ENCODE peak calls at places on chromosomes 12 and 14, in four cellular contexts. M is transverse colon, P is nephron progenitor cell, B is body of pancreas. W is an unnamed sample.

GRCh38 chr12:55652352-55652751 is 15.7 kb downstream of the OR10P1 start:
- DNase-seq in B (no peak), P (no peak), M (no peak), W (no peak)

GRCh38 chr12:24903305-24904088 is 45.4 kb downstream of the BCAT1 start:
- DNase-seq in B (no peak), M (no peak), P (no peak), W (no peak)

GRCh38 chr12:20438307-20438779 is 70.0 kb downstream of the PDE3A start:
- DNase-seq in M (no peak), B (no peak), P (no peak), W (no peak)

GRCh38 chr12:96809522-96809921 is 97.5 kb upstream of the NEDD1 start:
- DNase-seq in B (no peak), P (no peak), M (no peak), W (no peak)

GRCh38 chr14:57486767-57487379 is 6.8 kb downstream of the CCDC198 start:
- DNase-seq in B (no peak), M (no peak), P (peak), W (no peak)

GRCh38 chr12:76738824-76739579 is 24.9 kb upstream of the ZDHHC17 start:
- DNase-seq in B (no peak), M (peak), P (no peak), W (no peak)

GRCh38 chr12:32893458-32893857 is 3.1 kb downstream of the PKP2 start:
- DNase-seq in B (no peak), M (no peak), P (no peak), W (no peak)

GRCh38 chr14:103762011-103762410 is 46.4 kb downstream of the ZFYVE21 start:
- DNase-seq in P (no peak), B (no peak), M (no peak), W (no peak)

GRCh38 chr14:61559641-61560201 is 135.6 kb upstream of the HIF1A start:
- DNase-seq in M (no peak), B (no peak), P (no peak), W (no peak)

GRCh38 chr14:34592623-34593022 is 37.3 kb downstream of the SNX6 start:
- DNase-seq in B (no peak), P (no peak), M (no peak), W (no peak)

GRCh38 chr14:67971627-67972625 is 152.3 kb downstream of the RAD51B start:
- DNase-seq in B (no peak), M (no peak), P (no peak), W (no peak)

GRCh38 chr12:85076688-85077430 is 40.7 kb downstream of the LRRIQ1 start:
- DNase-seq in P (no peak), B (no peak), M (no peak), W (no peak)

GRCh38 chr12:68175566-68176033 is 16.1 kb upstream of the IFNG start:
- DNase-seq in B (no peak), M (peak), P (no peak), W (no peak)

GRCh38 chr14:63438065-63438757 is 105.0 kb downstream of the PPP2R5E start:
- DNase-seq in P (no peak), B (peak), M (peak), W (no peak)

GRCh38 chr14:65302571-65303184 is 109.9 kb upstream of the FUT8 start:
- DNase-seq in B (peak), M (peak), P (no peak), W (no peak)

GRCh38 chr14:59427653-59428578 is 37.3 kb downstream of the GPR135 start:
- DNase-seq in B (no peak), P (no peak), M (no peak), W (no peak)

GRCh38 chr12:55619352-55620138 is 17.1 kb upstream of the OR10P1 start:
- DNase-seq in B (peak), M (peak), P (peak), W (no peak)

GRCh38 chr14:21093018-21093417 is 5.4 kb downstream of the ZNF219 start:
- DNase-seq in B (no peak), M (no peak), P (no peak), W (no peak)

GRCh38 chr14:68924392-68925158 is 54.5 kb downstream of the ACTN1 start:
- DNase-seq in P (no peak), M (no peak), B (no peak), W (no peak)

GRCh38 chr14:67674139-67674479 is 323 bp downstream of the VTI1B start:
- DNase-seq in B (peak), P (peak), M (peak), W (peak)

GRCh38 chr12:91920276-91920675 is 225.4 kb downstream of the BTG1 start:
- DNase-seq in M (no peak), B (no peak), P (no peak), W (no peak)

GRCh38 chr12:110906985-110907384 is 13.4 kb downstream of the MYL2 start:
- DNase-seq in B (no peak), P (no peak), M (no peak), W (no peak)

GRCh38 chr14:34460841-34461240 is 1.2 kb downstream of the SPTSSA start:
- DNase-seq in B (no peak), P (no peak), M (no peak), W (no peak)

GRCh38 chr14:51093371-51094281 is 1.3 kb downstream of the TRIM9 start:
- DNase-seq in B (peak), P (peak), M (peak), W (no peak)

GRCh38 chr12:19435831-19436497 is 3.3 kb upstream of the AEBP2 start:
- DNase-seq in B (no peak), P (no peak), M (no peak), W (no peak)

GRCh38 chr14:50836515-50836914 is 5.6 kb upstream of the NIN start:
- DNase-seq in B (no peak), P (no peak), M (no peak), W (no peak)

GRCh38 chr12:1217191-1217949 is 226.3 kb downstream of the ERC1 start:
- DNase-seq in B (no peak), M (no peak), P (peak), W (no peak)

DNA sequence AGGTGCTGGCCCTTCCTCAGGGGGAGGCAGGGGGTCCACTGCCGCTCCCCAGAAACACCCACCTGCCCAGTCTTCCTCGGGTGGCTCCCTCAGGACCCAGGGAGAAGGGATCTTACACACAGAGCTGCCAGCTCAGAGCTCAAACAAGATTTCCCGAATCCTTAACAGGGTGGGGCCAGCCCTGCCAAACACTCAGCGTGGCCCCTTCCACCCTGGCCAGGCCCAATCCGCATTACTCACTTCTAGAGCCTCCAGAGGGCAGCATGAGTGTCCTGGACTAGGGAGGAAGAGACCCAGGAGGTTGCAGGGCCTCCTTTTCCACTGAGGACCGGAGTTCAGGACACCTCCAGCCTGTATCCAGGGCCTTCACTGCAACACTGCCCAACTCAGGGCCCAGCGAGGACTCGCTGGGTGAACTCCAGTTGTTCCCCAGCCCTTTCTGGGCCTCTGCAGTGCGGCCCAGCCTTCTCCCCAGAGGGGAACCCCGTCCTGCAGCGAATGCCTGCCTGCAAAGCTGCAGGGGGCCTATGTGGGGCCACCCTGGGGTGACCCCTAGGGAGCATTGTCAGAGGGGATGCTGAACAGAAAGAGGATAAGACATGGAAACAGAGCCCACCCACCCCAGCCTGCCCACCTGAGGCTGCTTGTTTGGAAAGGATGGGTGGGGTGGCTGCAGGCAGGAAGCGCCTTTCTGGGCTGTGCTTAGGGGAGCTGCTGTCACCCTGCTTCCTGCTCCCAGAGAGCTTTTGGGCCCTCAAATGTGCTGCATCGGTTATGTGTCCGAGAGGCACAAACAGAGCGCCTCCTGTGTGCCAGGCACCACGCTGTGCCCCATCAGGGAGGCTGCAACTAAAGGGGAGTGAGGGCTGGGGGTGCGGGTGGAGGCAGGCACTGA is 43.8 kb downstream of the CCNK start:
- DNase-seq in P (no peak), M (peak), B (no peak), W (no peak)
- TF ChIP-seq CTCF in P (no peak), M (no peak), B (no peak), W (no peak)

DNA sequence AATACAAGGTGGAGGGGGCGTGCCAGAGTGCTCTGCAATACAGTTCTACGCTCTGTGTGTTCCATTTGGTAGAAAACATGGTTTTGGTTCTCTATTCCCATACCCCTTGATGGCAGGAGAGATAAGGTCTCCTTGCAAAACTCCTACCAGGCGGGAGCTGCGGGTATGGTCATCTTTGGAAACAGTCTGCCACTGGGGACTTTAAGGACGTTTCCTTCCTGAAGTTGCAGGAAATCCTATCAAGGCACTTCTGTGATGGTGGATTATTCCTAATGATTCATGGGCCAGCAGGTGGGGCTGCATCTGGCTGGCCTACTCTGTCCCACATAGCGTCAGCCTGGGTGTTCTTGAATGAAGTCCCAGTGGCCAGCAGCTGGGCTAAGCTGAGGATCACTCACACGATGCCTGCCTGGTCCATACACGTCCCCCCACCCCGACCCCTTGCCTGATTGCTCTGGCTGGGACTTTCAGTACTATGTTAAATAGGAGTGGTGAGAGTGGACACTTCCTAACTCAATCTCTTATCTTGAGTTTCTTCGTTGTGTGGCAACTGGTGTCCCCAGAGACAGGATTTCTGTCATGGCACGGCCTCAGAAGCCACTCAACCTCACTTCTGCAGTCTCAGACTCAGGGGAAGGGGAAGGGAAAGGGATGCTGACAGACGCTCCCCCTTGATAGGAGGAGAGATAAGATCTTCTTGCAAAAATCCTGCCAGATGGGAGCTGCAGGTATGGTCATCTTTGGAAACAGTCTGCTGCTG is 61.1 kb upstream of the FKBP4 start:
- DNase-seq in P (no peak), B (no peak), M (no peak), W (no peak)
- TF ChIP-seq CTCF in P (no peak), B (no peak), M (no peak), W (no peak)

GRCh38 chr14:100709252-100709955 is 17.3 kb upstream of the DLK1 start:
- DNase-seq in M (no peak), P (peak), B (no peak), W (no peak)
- TF ChIP-seq CTCF in M (peak), P (no peak), B (no peak), W (peak)

GRCh38 chr14:23951590-23952143 is 1.9 kb upstream of the DHRS4 start:
- DNase-seq in P (no peak), M (no peak), B (peak), W (no peak)
- TF ChIP-seq CTCF in P (no peak), M (no peak), B (no peak), W (no peak)

DNA sequence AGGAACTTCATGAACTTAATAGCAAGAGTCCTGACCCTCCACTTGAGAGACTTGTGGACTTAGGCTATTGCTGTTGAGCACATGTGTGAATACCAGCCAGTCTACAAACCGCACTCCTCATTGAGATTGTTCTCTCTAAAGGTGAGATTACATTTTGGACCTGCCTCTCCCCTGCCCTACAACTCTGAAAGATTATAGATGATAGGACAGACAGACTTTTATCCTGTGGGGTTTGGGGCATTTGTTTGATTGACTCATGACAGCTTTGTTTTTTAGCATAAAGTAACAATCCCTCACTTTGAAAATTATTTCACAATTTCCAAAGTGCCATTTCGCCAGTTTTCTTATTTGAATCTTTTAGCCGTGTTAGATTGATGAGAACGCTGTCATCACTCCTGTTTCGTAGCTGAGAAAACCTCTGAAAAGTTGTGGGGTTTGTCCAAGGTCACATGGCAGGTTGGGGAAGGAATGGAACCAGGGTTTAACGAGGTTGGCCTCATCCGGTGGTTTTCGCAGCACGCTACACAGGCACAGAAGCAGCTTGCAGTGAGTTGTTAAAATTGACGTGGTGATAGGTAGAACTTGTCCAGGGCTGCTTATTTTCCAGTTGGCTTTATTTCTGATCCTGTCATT is 836 bp downstream of the EVL start:
- DNase-seq in M (peak), P (no peak), B (no peak), W (no peak)
- TF ChIP-seq CTCF in M (no peak), P (no peak), B (no peak), W (no peak)

DNA sequence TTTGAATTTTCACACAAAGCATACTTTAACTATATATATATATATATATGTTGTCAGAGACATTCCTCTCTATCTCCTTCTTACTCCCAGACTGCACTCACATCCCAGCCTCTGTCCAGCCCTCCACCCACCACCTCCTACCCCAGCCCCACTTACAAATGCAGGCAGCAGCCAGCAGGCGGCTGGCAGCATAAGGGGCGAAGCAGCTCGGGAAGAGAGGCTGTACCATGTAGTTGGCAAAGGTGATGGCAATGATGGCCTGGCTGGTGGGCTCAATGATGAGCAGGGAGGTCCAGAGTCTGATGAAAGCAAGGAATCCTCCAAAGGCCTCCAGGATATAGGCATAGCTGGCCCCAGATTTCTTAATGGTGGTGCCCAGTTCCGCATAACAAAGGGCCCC is 2.5 kb downstream of the SLC7A7 start:
- DNase-seq in M (no peak), P (no peak), B (no peak), W (no peak)
- TF ChIP-seq CTCF in M (no peak), P (no peak), B (no peak), W (no peak)

W was measured in CD14-positive monocyte.